ENCODE peak calls at places on chromosomes 4 and X, in seven cellular contexts. I is spleen, K is GM23338, T is upper lobe of right lung, Q is iPS DF 6.9, W is GM23248, H is prostate gland. L is an unnamed sample. For H3K36me3 and H3K27me3, the result is how much of the 10 kb centered on the place peaks cover.

GRCh38 chr4:53895137-53895536 is 169.3 kb downstream of the CHIC2 start:
- DNase-seq in I (no peak), K (no peak), T (no peak), Q (no peak), W (no peak), H (no peak), L (no peak)

GRCh38 chr4:64713256-64713840 is 304.1 kb upstream of the TECRL start:
- DNase-seq in I (no peak), K (peak), T (no peak), Q (no peak), W (peak), H (no peak), L (no peak)

GRCh38 chr4:15729910-15730533 is 27.2 kb downstream of the BST1 start:
- DNase-seq in I (no peak), K (peak), T (no peak), Q (peak), W (peak), H (peak), L (peak)

GRCh38 chrX:76148011-76148665 is 24.7 kb upstream of the PBDC1 start:
- DNase-seq in I (no peak), K (no peak), T (no peak), Q (no peak), W (peak), H (no peak), L (no peak)

GRCh38 chr4:76993787-76994641 is 44.5 kb downstream of the SEPTIN11 start:
- DNase-seq in I (no peak), K (no peak), T (no peak), Q (no peak), W (no peak), H (no peak), L (no peak)

GRCh38 chrX:53476371-53476770 is 42.2 kb upstream of the HSD17B10 start:
- DNase-seq in I (no peak), K (no peak), T (no peak), Q (no peak), W (peak), H (no peak), L (no peak)

GRCh38 chr4:128349921-128350320 is 62.3 kb upstream of the PGRMC2 start:
- DNase-seq in I (no peak), K (no peak), T (no peak), Q (no peak), W (peak), H (no peak), L (no peak)

GRCh38 chr4:69546121-69546520 is 50.4 kb upstream of the UGT2B4 start:
- DNase-seq in I (no peak), K (no peak), T (no peak), Q (no peak), W (no peak), H (no peak), L (no peak)

GRCh38 chr4:108885211-108885610 is 122.4 kb upstream of the ETNPPL start:
- DNase-seq in I (no peak), K (no peak), T (no peak), Q (no peak), W (peak), H (no peak), L (no peak)

DNA sequence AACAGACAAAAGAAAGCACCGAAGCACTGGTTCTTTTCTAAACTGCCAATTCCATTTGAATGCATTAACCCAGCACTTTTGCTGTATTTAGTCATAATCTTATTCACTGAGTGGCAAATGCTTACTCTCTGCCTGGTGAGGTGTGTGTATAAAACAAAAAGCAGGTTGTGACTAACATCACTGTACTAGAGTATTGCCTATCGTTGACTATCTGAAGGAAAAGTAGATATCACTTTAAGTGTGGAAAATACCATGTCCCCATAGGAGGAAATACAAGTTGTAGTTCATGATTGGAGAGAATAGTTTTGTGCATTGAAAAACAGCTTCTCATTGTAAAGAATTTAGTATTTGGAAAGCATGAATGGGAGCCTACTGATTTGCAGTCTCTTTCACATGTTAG is 2.7 kb downstream of the PDLIM5 start:
- DNase-seq in I (no peak), K (no peak), T (no peak), Q (no peak), W (peak), H (no peak), L (no peak)
- H3K4me3 ChIP-seq in I (no peak), K (peak), T (no peak), Q (no peak), W (peak), H (peak), L (no peak)

GRCh38 chr4:51872283-51872997 is 29.5 kb downstream of the DCUN1D4 start:
- DNase-seq in I (no peak), K (no peak), T (no peak), Q (no peak), W (no peak), H (no peak), L (no peak)
- H3K36me3 ChIP-seq in I (half or more), K (under half), T (half or more), Q (under half), W (under half), H (under half), L (under half)

GRCh38 chrX:31200430-31200829 is 128.6 kb upstream of the FTHL17 start:
- DNase-seq in I (no peak), K (no peak), T (no peak), Q (no peak), W (no peak), H (no peak), L (no peak)
- H3K27me3 ChIP-seq in I (under half), K (under half), T (under half), Q (under half), W (under half), H (under half), L (under half)

GRCh38 chr4:170091069-170091696 is 1.4 kb upstream of the AADAT start:
- DNase-seq in I (no peak), K (peak), T (peak), Q (no peak), W (no peak), H (no peak), L (peak)

GRCh38 chr4:170089274-170089742 is 448 bp downstream of the AADAT start:
- DNase-seq in I (no peak), K (peak), T (no peak), Q (no peak), W (peak), H (no peak), L (peak)

GRCh38 chr4:170088686-170089085 is 1.1 kb downstream of the AADAT start:
- DNase-seq in I (no peak), K (no peak), T (no peak), Q (no peak), W (no peak), H (no peak), L (no peak)

GRCh38 chr4:170090667-170091052 is 904 bp upstream of the AADAT start:
- DNase-seq in I (no peak), K (no peak), T (no peak), Q (no peak), W (peak), H (no peak), L (no peak)

DNA sequence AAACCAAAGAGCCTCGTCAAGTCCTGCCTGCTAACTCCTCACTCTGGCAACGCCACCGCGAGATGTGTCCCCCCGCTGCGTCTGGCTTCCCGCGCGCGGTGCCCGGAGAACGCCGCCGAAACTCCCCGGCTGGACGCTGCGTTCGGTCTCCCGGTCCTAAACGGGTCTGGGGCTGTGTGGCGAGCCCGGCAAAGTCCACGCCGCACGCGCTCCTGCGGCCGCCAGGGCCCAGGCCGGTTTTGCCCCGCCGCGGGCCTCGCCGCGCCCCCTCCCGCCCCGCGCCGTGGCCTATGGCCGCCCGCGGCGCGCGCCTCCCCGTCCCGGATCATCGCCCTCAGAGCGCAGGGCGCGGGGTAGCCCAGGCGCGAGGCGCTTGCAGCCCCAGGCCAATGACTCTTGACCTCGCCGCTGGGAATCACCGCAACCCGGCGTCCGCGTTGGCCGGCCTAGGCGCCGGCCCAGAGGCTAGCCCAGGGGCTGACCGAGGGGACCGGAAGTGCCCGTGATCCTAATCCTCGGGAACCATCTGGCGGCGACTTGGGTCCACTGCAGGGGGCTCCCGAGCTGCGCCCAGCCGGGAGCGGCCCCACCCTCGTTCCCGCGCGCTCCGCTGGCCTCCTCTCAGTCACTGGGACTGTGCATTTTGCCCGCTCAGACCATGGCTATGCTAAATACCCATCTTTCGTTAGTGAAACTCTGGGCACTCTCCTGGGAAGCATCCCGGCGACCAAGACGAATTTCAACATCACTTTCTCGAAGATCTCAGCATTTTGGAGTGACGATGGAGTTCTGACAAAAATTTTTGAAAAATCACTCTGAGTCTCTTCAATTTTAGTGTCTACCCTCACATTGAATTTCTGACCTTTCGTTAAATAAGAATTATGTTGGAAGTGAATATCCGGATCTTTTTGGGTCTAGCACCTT is at the start of gene AADAT:
- DNase-seq in I (peak), K (peak), T (peak), Q (peak), W (peak), H (peak), L (peak)
- H3K4me3 ChIP-seq in I (peak), K (peak), T (peak), Q (peak), W (peak), H (peak), L (peak)